ENCODE peak calls at places on chromosomes 16 and 17, in four cellular contexts. P is A549, S is HFF-Myc, V is brain microvascular endothelial cell. Y is an unnamed sample.

GRCh38 chr17:56217921-56218320 is 64.6 kb downstream of the ANKFN1 start:
- DNase-seq in P (no peak), S (no peak), V (no peak), Y (no peak)

GRCh38 chr16:20871935-20872815 is 28.0 kb downstream of the DCUN1D3 start:
- DNase-seq in V (no peak), S (no peak), P (no peak), Y (no peak)

GRCh38 chr16:30903002-30903401 is 6.6 kb downstream of the CTF1 start:
- DNase-seq in P (no peak), V (no peak), S (no peak), Y (no peak)

GRCh38 chr17:81470944-81471803 is 41.4 kb downstream of the ACTG1 start:
- DNase-seq in V (no peak), S (no peak), P (no peak), Y (no peak)

GRCh38 chr17:9484789-9485188 is 90.8 kb downstream of the STX8 start:
- DNase-seq in V (no peak), S (no peak), P (no peak), Y (peak; percentile 0)

GRCh38 chr16:29809850-29810698 is 1.9 kb upstream of the PRRT2 start:
- DNase-seq in S (no peak), P (no peak), V (no peak), Y (no peak)

GRCh38 chr17:63925615-63926014 is 6.5 kb downstream of the CD79B start:
- DNase-seq in S (no peak), P (no peak), V (no peak), Y (no peak)

GRCh38 chr17:51435171-51435552 is 174.8 kb downstream of the UTP18 start:
- DNase-seq in V (no peak), S (no peak), P (no peak), Y (no peak)

GRCh38 chr17:17120294-17120693 is 78.0 kb downstream of the MPRIP start:
- DNase-seq in S (no peak), P (no peak), V (no peak), Y (no peak)

GRCh38 chr16:9139965-9140364 is 48.5 kb downstream of the HAPSTR1 start:
- DNase-seq in P (no peak), S (no peak), V (peak; percentile 25), Y (no peak)

GRCh38 chr17:48293319-48294192 is 136.5 kb downstream of the SKAP1 start:
- DNase-seq in P (no peak), V (no peak), S (no peak), Y (no peak)

GRCh38 chr16:2237076-2237551 is 870 bp downstream of the DNASE1L2 start:
- DNase-seq in S (no peak), V (no peak), P (no peak), Y (no peak)

GRCh38 chr17:42674755-42675347 is 1.9 kb downstream of the PLEKHH3 start:
- DNase-seq in V (no peak), P (no peak), S (no peak), Y (no peak)
- H3K4me3 ChIP-seq in V (peak overlapping the region; percentile 84), P (peak overlapping the region; percentile 87), S (peak overlapping the region; percentile 63), Y (peak overlapping the region; percentile 89)

GRCh38 chr17:27380551-27380950 is 75.7 kb upstream of the KSR1 start:
- DNase-seq in S (no peak), V (no peak), P (no peak), Y (no peak)
- H3K4me3 ChIP-seq in S (peak overlapping the region; percentile 5), V (peak overlapping the region; percentile 39), P (peak overlapping the region; percentile 27), Y (peak overlapping the region; percentile 40)

GRCh38 chr16:325375-326155 is 27.0 kb downstream of the AXIN1 start:
- DNase-seq in V (no peak), S (no peak), P (no peak), Y (no peak)
- H3K4me3 ChIP-seq in V (no peak overlapping the region), S (no peak overlapping the region), P (no peak overlapping the region), Y (no peak overlapping the region)

DNA sequence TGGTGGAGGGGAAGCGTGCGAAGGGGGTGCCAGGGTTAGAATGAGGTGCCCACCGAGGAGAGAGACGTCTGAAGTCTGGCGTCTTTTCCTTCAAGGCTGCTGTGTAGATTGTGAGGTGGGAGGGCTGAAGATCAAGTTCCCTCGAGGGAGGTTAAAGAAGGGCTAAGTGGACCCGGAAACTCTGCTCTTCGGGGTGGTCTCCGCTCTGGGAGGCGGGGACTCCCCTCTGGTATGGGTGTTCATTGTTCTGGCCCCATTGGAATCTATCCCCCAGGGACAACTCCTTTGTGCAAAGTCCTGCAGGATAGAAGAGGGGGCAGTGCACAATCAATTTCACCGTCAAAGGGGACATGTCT is 627 bp upstream of the RAB34 start:
- DNase-seq in V (no peak), S (no peak), P (no peak), Y (no peak)
- H3K4me3 ChIP-seq in V (peak overlapping the region; percentile 85), S (peak overlapping the region; percentile 99), P (peak overlapping the region; percentile 77), Y (peak overlapping the region; percentile 81)

Y was measured in retinal pigment epithelial cell.